ENCODE peak calls at places on chromosomes 13 and 19, in six cellular contexts. I is mesendoderm, M is IMR-90, U is trophoblast cell, S is neuronal stem cell, J is H9. G is an unnamed sample.

GRCh38 chr19:19900124-19900523 is 622 bp upstream of the ZNF93 start:
- DNase-seq in I (peak; percentile 81), M (peak; percentile 75), U (peak; percentile 28), S (no peak), J (no peak), G (no peak)

GRCh38 chr13:24213932-24214331 is 53.4 kb downstream of the SPATA13 start:
- DNase-seq in I (no peak), M (no peak), U (no peak), S (no peak), J (no peak), G (no peak)

GRCh38 chr13:94389544-94390351 is 89.7 kb downstream of the DCT start:
- DNase-seq in I (no peak), M (no peak), U (no peak), S (no peak), J (no peak), G (no peak)

GRCh38 chr19:4375164-4375619 is 25.2 kb downstream of the SH3GL1 start:
- DNase-seq in I (peak; percentile 88), M (no peak), U (peak; percentile 99), S (no peak), J (peak; percentile 88), G (peak; percentile 81)

GRCh38 chr13:76758738-76759137 is 127.5 kb downstream of the KCTD12 start:
- DNase-seq in I (no peak), M (no peak), U (no peak), S (no peak), J (no peak), G (no peak)

GRCh38 chr19:6854758-6855157 is 32.6 kb upstream of the ADGRE1 start:
- DNase-seq in I (no peak), M (no peak), U (no peak), S (no peak), J (no peak), G (no peak)

GRCh38 chr13:36728006-36728405 is 54.2 kb downstream of the SERTM1 start:
- DNase-seq in I (no peak), M (no peak), U (peak; percentile 16), S (no peak), J (no peak), G (no peak)

GRCh38 chr13:80400834-80401450 is 60.0 kb upstream of the SPRY2 start:
- DNase-seq in I (no peak), M (no peak), U (no peak), S (no peak), J (no peak), G (no peak)

GRCh38 chr19:4597278-4597974 is 37.9 kb upstream of the SEMA6B start:
- DNase-seq in I (no peak), M (no peak), U (no peak), S (no peak), J (no peak), G (no peak)

GRCh38 chr19:40191836-40192646 is 815 bp downstream of the MAP3K10 start:
- DNase-seq in I (peak; percentile 77), M (peak; percentile 19), U (peak; percentile 33), S (peak; percentile 61), J (peak; percentile 77), G (no peak)

GRCh38 chr13:71217827-71218226 is 649.2 kb downstream of the DACH1 start:
- DNase-seq in I (no peak), M (no peak), U (no peak), S (no peak), J (no peak), G (no peak)

GRCh38 chr19:48400018-48400742 is 6.7 kb downstream of the GRIN2D start:
- DNase-seq in I (peak; percentile 94), M (peak; percentile 55), U (peak; percentile 83), S (no peak), J (peak; percentile 98), G (peak; percentile 88)

GRCh38 chr19:41218615-41219507 is at the start of gene AXL:
- DNase-seq in I (peak; percentile 96), M (peak; percentile 86), U (no peak), S (peak; percentile 86), J (peak; percentile 91), G (peak; percentile 78)

GRCh38 chr13:46866150-46866549 is 30.7 kb downstream of the HTR2A start:
- DNase-seq in I (peak; percentile 86), M (peak; percentile 63), U (peak; percentile 97), S (no peak), J (peak; percentile 58), G (no peak)

GRCh38 chr13:36915891-36916640 is 4.0 kb downstream of the SMAD9 start:
- DNase-seq in I (no peak), M (no peak), U (no peak), S (no peak), J (no peak), G (no peak)

GRCh38 chr13:78098249-78098648 is 179.6 kb upstream of the EDNRB start:
- DNase-seq in I (no peak), M (no peak), U (no peak), S (no peak), J (no peak), G (no peak)

GRCh38 chr19:35222373-35223005 is 6.0 kb downstream of the FAM187B start:
- DNase-seq in I (no peak), M (no peak), U (no peak), S (no peak), J (no peak), G (no peak)

GRCh38 chr19:51810228-51810627 is 15.3 kb downstream of the FPR3 start:
- DNase-seq in I (no peak), M (no peak), U (peak; percentile 93), S (no peak), J (no peak), G (no peak)

GRCh38 chr13:112370311-112370710 is 5.8 kb upstream of the SPACA7 start:
- DNase-seq in I (no peak), M (no peak), U (no peak), S (no peak), J (no peak), G (no peak)

GRCh38 chr13:28138756-28139470 is 568 bp downstream of the PAN3 start:
- DNase-seq in I (peak; percentile 96), M (peak; percentile 91), U (peak; percentile 65), S (peak; percentile 77), J (peak; percentile 81), G (peak; percentile 44)

GRCh38 chr19:17491287-17491686 is 20.2 kb upstream of the PGLS start:
- DNase-seq in I (no peak), M (no peak), U (peak; percentile 93), S (no peak), J (no peak), G (no peak)

GRCh38 chr19:17553256-17553655 is 2.2 kb upstream of the COLGALT1 start:
- DNase-seq in I (no peak), M (peak; percentile 95), U (peak; percentile 9), S (no peak), J (peak; percentile 41), G (no peak)

GRCh38 chr13:30026093-30026492 is 175.7 kb upstream of the UBL3 start:
- DNase-seq in I (no peak), M (peak; percentile 96), U (no peak), S (no peak), J (no peak), G (no peak)

GRCh38 chr13:22934744-22935523 is 245.8 kb upstream of the SGCG start:
- DNase-seq in I (no peak), M (no peak), U (no peak), S (no peak), J (no peak), G (no peak)

GRCh38 chr19:9075064-9075964 is 11.5 kb upstream of the OR1M1 start:
- DNase-seq in I (peak; percentile 95), M (peak; percentile 83), U (peak; percentile 61), S (peak; percentile 40), J (peak; percentile 82), G (peak; percentile 71)

GRCh38 chr19:18665771-18666202 is 17.7 kb upstream of the CRTC1 start:
- DNase-seq in I (no peak), M (no peak), U (no peak), S (no peak), J (no peak), G (no peak)

GRCh38 chr13:114140131-114140908 is 7.9 kb upstream of the RASA3 start:
- DNase-seq in I (no peak), M (no peak), U (no peak), S (no peak), J (no peak), G (no peak)

GRCh38 chr13:20566917-20567755 is at the start of gene IFT88:
- DNase-seq in I (peak; percentile 94), M (peak; percentile 85), U (peak; percentile 93), S (peak; percentile 87), J (peak; percentile 92), G (peak; percentile 19)

GRCh38 chr13:20565120-20565736 is 1.7 kb upstream of the IFT88 start:
- DNase-seq in I (peak; percentile 10), M (no peak), U (peak; percentile 4), S (no peak), J (no peak), G (no peak)

GRCh38 chr13:20567881-20568528 is 1.0 kb downstream of the IFT88 start:
- DNase-seq in I (no peak), M (no peak), U (no peak), S (no peak), J (no peak), G (no peak)

GRCh38 chr13:20570540-20570939 is 3.6 kb downstream of the IFT88 start:
- DNase-seq in I (no peak), M (peak; percentile 49), U (peak; percentile 18), S (no peak), J (no peak), G (no peak)

GRCh38 chr13:20566424-20566916 is 487 bp upstream of the IFT88 start:
- DNase-seq in I (peak; percentile 90), M (peak; percentile 85), U (peak; percentile 83), S (no peak), J (no peak), G (peak; percentile 17)
- H2BK120ac ChIP-seq in I (no peak overlapping the region), M (peak overlapping the region; percentile 87), U (peak overlapping the region; percentile 70), S (peak overlapping the region; percentile 82), J (no peak overlapping the region), G (no peak overlapping the region)

GRCh38 chr19:1205114-1206062 is at the start of gene STK11:
- DNase-seq in I (peak; percentile 98), M (peak; percentile 94), U (peak; percentile 99), S (peak; percentile 99), J (peak; percentile 99), G (peak; percentile 86)
- H2BK5ac ChIP-seq in I (no peak within 1 kb of the TSS), M (peak within 1 kb of the TSS; percentile 89), U (peak within 1 kb of the TSS; percentile 50), S (no peak within 1 kb of the TSS), J (no peak within 1 kb of the TSS), G (peak within 1 kb of the TSS; percentile 66)

GRCh38 chr13:98220188-98220765 is 43.2 kb upstream of the RNF113B start:
- DNase-seq in I (no peak), M (no peak), U (no peak), S (no peak), J (no peak), G (no peak)

GRCh38 chr13:98221234-98221633 is 44.2 kb upstream of the RNF113B start:
- DNase-seq in I (no peak), M (no peak), U (no peak), S (no peak), J (no peak), G (no peak)

GRCh38 chr13:98223741-98224140 is 46.7 kb upstream of the RNF113B start:
- DNase-seq in I (no peak), M (no peak), U (no peak), S (no peak), J (no peak), G (no peak)

GRCh38 chr13:98222816-98223215 is 45.7 kb upstream of the RNF113B start:
- DNase-seq in I (no peak), M (no peak), U (no peak), S (no peak), J (no peak), G (no peak)

GRCh38 chr13:98222081-98222554 is 45.0 kb upstream of the RNF113B start:
- DNase-seq in I (no peak), M (peak; percentile 77), U (no peak), S (no peak), J (no peak), G (no peak)
- H2BK120ac ChIP-seq in I (no peak overlapping the region), M (peak overlapping the region; percentile 21), U (no peak overlapping the region), S (no peak overlapping the region), J (no peak overlapping the region), G (no peak overlapping the region)

GRCh38 chr19:43619262-43620060 is at the start of gene ZNF428:
- DNase-seq in I (peak; percentile 98), M (peak; percentile 88), U (peak; percentile 85), S (peak; percentile 96), J (peak; percentile 95), G (peak; percentile 89)
- H2BK5ac ChIP-seq in I (peak within 1 kb of the TSS; percentile 16), M (peak within 1 kb of the TSS; percentile 68), U (peak within 1 kb of the TSS; percentile 90), S (peak within 1 kb of the TSS; percentile 97), J (no peak within 1 kb of the TSS), G (peak within 1 kb of the TSS; percentile 97)

G was measured in H1.